ENCODE peak calls at places on chromosomes 3 and 15, in four cellular contexts. One of them, this sample, is unnamed.
A peak's percentile ranks its signal among the peaks of the same experiment; 100 is the strongest.

GRCh38 chr3:169846458-169847193 is 23.1 kb downstream of the LRRC31 start:
- DNase-seq in K562: no peak
- DNase-seq in HCT116: peak; percentile 8
- DNase-seq in GM12878: peak; percentile 46
- DNase-seq in this sample: peak; percentile 34

GRCh38 chr15:73922186-73923151 is 3.8 kb upstream of the LOXL1 start:
- DNase-seq in K562: no peak
- DNase-seq in HCT116: no peak
- DNase-seq in GM12878: no peak
- DNase-seq in this sample: peak; percentile 74

GRCh38 chr3:183266454-183266853 is 13.4 kb downstream of the B3GNT5 start:
- DNase-seq in GM12878: no peak
- DNase-seq in HCT116: no peak
- DNase-seq in K562: no peak
- DNase-seq in this sample: no peak

GRCh38 chr15:37375529-37375928 is 275.2 kb upstream of the MEIS2 start:
- DNase-seq in HCT116: no peak
- DNase-seq in K562: no peak
- DNase-seq in GM12878: no peak
- DNase-seq in this sample: no peak

GRCh38 chr15:61184431-61184830 is 44.7 kb downstream of the RORA start:
- DNase-seq in GM12878: no peak
- DNase-seq in HCT116: no peak
- DNase-seq in K562: no peak
- DNase-seq in this sample: no peak

GRCh38 chr3:78633626-78634025 is 1134.2 kb downstream of the ROBO1 start:
- DNase-seq in HCT116: no peak
- DNase-seq in K562: no peak
- DNase-seq in GM12878: no peak
- DNase-seq in this sample: no peak

GRCh38 chr15:64046347-64047153 is at the start of gene DAPK2:
- DNase-seq in K562: peak; percentile 96
- DNase-seq in GM12878: no peak
- DNase-seq in HCT116: peak; percentile 21
- DNase-seq in this sample: no peak

GRCh38 chr15:38853608-38854007 is 289.0 kb upstream of the RASGRP1 start:
- DNase-seq in K562: no peak
- DNase-seq in GM12878: no peak
- DNase-seq in HCT116: peak; percentile 24
- DNase-seq in this sample: peak; percentile 50

GRCh38 chr3:188169826-188170455 is 16.0 kb downstream of the LPP start:
- DNase-seq in GM12878: no peak
- DNase-seq in K562: no peak
- DNase-seq in HCT116: no peak
- DNase-seq in this sample: no peak

GRCh38 chr3:145333931-145334330 is 827.1 kb downstream of the PLOD2 start:
- DNase-seq in GM12878: no peak
- DNase-seq in K562: no peak
- DNase-seq in HCT116: no peak
- DNase-seq in this sample: no peak

GRCh38 chr3:180990494-180990893 is 958 bp upstream of the DNAJC19 start:
- DNase-seq in K562: no peak
- DNase-seq in GM12878: no peak
- DNase-seq in HCT116: no peak
- DNase-seq in this sample: no peak

GRCh38 chr3:141686477-141687280 is 51.4 kb upstream of the RNF7 start:
- DNase-seq in GM12878: no peak
- DNase-seq in HCT116: no peak
- DNase-seq in K562: peak; percentile 15
- DNase-seq in this sample: no peak

GRCh38 chr15:74027688-74028087 is 33.2 kb downstream of the PML start:
- DNase-seq in HCT116: no peak
- DNase-seq in GM12878: no peak
- DNase-seq in K562: no peak
- DNase-seq in this sample: no peak

GRCh38 chr3:71973337-71974030 is 188.5 kb upstream of the PROK2 start:
- DNase-seq in HCT116: no peak
- DNase-seq in GM12878: no peak
- DNase-seq in K562: no peak
- DNase-seq in this sample: no peak

GRCh38 chr3:161163297-161163696 is 57.8 kb upstream of the NMD3 start:
- DNase-seq in GM12878: no peak
- DNase-seq in HCT116: peak; percentile 79
- DNase-seq in K562: no peak
- DNase-seq in this sample: no peak

GRCh38 chr15:68733666-68734065 is 87.0 kb downstream of the ANP32A start:
- DNase-seq in K562: no peak
- DNase-seq in HCT116: no peak
- DNase-seq in GM12878: no peak
- DNase-seq in this sample: no peak

GRCh38 chr15:40289140-40289775 is 6.4 kb upstream of the ANKRD63 start:
- DNase-seq in HCT116: no peak
- DNase-seq in GM12878: no peak
- DNase-seq in K562: no peak
- DNase-seq in this sample: no peak

GRCh38 chr3:134359121-134360010 is 14.9 kb downstream of the AMOTL2 start:
- DNase-seq in K562: no peak
- DNase-seq in HCT116: no peak
- DNase-seq in GM12878: no peak
- DNase-seq in this sample: no peak

GRCh38 chr15:89115547-89115946 is 27.3 kb downstream of the ABHD2 start:
- DNase-seq in GM12878: no peak
- DNase-seq in K562: no peak
- DNase-seq in HCT116: no peak
- DNase-seq in this sample: no peak

GRCh38 chr3:113552851-113553250 is 20.5 kb downstream of the SIDT1 start:
- DNase-seq in HCT116: no peak
- DNase-seq in K562: no peak
- DNase-seq in GM12878: no peak
- DNase-seq in this sample: no peak

GRCh38 chr3:46946856-46947544 is 29.5 kb downstream of the CCDC12 start:
- DNase-seq in HCT116: no peak
- DNase-seq in GM12878: no peak
- DNase-seq in K562: peak; percentile 72
- DNase-seq in this sample: no peak

GRCh38 chr3:5411786-5412185 is 224.3 kb downstream of the EDEM1 start:
- DNase-seq in HCT116: no peak
- DNase-seq in GM12878: no peak
- DNase-seq in K562: no peak
- DNase-seq in this sample: no peak

GRCh38 chr3:156233875-156234274 is 113.5 kb downstream of the KCNAB1 start:
- DNase-seq in HCT116: no peak
- DNase-seq in K562: no peak
- DNase-seq in GM12878: no peak
- DNase-seq in this sample: no peak

GRCh38 chr3:115758076-115758763 is 134.9 kb downstream of the GAP43 start:
- DNase-seq in GM12878: no peak
- DNase-seq in HCT116: no peak
- DNase-seq in K562: no peak
- DNase-seq in this sample: no peak

GRCh38 chr3:32283304-32283703 is 44.8 kb downstream of the CMTM8 start:
- DNase-seq in HCT116: no peak
- DNase-seq in GM12878: no peak
- DNase-seq in K562: no peak
- DNase-seq in this sample: no peak

GRCh38 chr3:62035664-62036063 is 337.7 kb downstream of the FEZF2 start:
- DNase-seq in HCT116: no peak
- DNase-seq in K562: no peak
- DNase-seq in GM12878: no peak
- DNase-seq in this sample: no peak

GRCh38 chr3:62032738-62033137 is 340.6 kb downstream of the FEZF2 start:
- DNase-seq in GM12878: no peak
- DNase-seq in K562: no peak
- DNase-seq in HCT116: no peak
- DNase-seq in this sample: no peak

GRCh38 chr3:62041681-62042080 is 331.7 kb downstream of the FEZF2 start:
- DNase-seq in HCT116: no peak
- DNase-seq in GM12878: no peak
- DNase-seq in K562: no peak
- DNase-seq in this sample: no peak

GRCh38 chr3:62039584-62039983 is 333.8 kb downstream of the FEZF2 start:
- DNase-seq in GM12878: no peak
- DNase-seq in HCT116: no peak
- DNase-seq in K562: no peak
- DNase-seq in this sample: no peak

DNA sequence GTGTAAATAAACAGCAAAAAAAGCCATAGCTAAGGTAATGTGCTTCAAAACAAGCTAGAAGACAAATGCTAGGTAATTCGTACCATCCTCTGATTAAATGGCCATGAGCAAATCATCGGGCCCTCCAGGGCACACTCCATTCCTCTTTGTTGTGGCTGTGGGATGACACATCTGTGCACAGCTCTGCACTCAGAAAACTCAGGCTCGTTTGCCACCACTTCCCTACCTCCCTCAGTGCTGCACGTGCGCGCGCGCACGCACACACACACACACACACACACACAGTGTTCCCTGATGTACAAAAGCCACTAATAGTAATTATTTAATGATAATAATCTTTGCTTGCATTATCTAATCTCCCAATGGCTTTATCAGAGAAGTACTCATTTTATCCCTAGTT is 336.6 kb downstream of the FEZF2 start:
- DNase-seq in HCT116: no peak
- DNase-seq in K562: no peak
- DNase-seq in GM12878: no peak
- DNase-seq in this sample: no peak
- TF ChIP-seq EGR1 in HCT116: no peak
- TF ChIP-seq EGR1 in K562: no peak
- TF ChIP-seq EGR1 in GM12878: no peak
- TF ChIP-seq EGR1 in this sample: no peak

GRCh38 chr3:140288575-140288974 is 353.6 kb downstream of the CLSTN2 start:
- DNase-seq in HCT116: no peak
- DNase-seq in K562: no peak
- DNase-seq in GM12878: no peak
- DNase-seq in this sample: no peak

GRCh38 chr3:140292154-140292553 is 357.2 kb downstream of the CLSTN2 start:
- DNase-seq in K562: no peak
- DNase-seq in HCT116: no peak
- DNase-seq in GM12878: no peak
- DNase-seq in this sample: no peak

GRCh38 chr3:140294058-140294457 is 359.1 kb downstream of the CLSTN2 start:
- DNase-seq in HCT116: no peak
- DNase-seq in GM12878: no peak
- DNase-seq in K562: no peak
- DNase-seq in this sample: no peak

GRCh38 chr3:140290105-140290504 is 355.1 kb downstream of the CLSTN2 start:
- DNase-seq in HCT116: no peak
- DNase-seq in GM12878: no peak
- DNase-seq in K562: no peak
- DNase-seq in this sample: no peak

DNA sequence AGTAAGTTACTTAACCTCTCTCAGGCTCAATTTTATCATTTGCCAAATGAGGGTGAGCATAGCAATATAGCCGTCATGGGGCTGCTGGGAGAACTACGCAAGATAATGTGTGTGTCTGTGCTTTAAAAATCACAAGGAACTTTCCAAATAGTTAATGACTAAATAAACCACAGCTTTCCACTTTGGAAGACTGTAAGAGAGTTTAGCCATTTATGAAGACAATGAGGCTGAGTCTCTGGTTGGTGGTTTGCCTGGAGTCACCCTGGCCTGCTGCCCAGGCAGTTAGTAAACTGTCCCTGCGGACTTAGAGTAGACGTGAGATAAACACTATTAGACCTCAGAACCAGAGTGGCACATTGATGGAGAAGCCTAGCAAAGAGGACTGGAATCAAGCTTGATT is 357.7 kb downstream of the CLSTN2 start:
- DNase-seq in GM12878: no peak
- DNase-seq in K562: no peak
- DNase-seq in HCT116: no peak
- DNase-seq in this sample: no peak
- TF ChIP-seq EGR1 in GM12878: no peak
- TF ChIP-seq EGR1 in K562: no peak
- TF ChIP-seq EGR1 in HCT116: no peak
- TF ChIP-seq EGR1 in this sample: no peak

GRCh38 chr3:49120438-49121135 is at the start of gene USP19:
- DNase-seq in K562: peak; percentile 90
- DNase-seq in HCT116: peak; percentile 81
- DNase-seq in GM12878: peak; percentile 71
- DNase-seq in this sample: peak; percentile 84
- TF ChIP-seq EGR1 in K562: no peak
- TF ChIP-seq EGR1 in HCT116: no peak
- TF ChIP-seq EGR1 in GM12878: no peak
- TF ChIP-seq EGR1 in this sample: no peak

GRCh38 chr15:99704444-99704838 is 28.8 kb downstream of the LYSMD4 start:
- DNase-seq in K562: peak; percentile 59
- DNase-seq in GM12878: peak; percentile 79
- DNase-seq in HCT116: peak; percentile 78
- DNase-seq in this sample: no peak

GRCh38 chr15:99706557-99707303 is 26.5 kb downstream of the LYSMD4 start:
- DNase-seq in K562: no peak
- DNase-seq in HCT116: no peak
- DNase-seq in GM12878: no peak
- DNase-seq in this sample: no peak

GRCh38 chr15:99709243-99709986 is 23.8 kb downstream of the LYSMD4 start:
- DNase-seq in K562: no peak
- DNase-seq in GM12878: no peak
- DNase-seq in HCT116: no peak
- DNase-seq in this sample: no peak

GRCh38 chr15:99708563-99708962 is 24.7 kb downstream of the LYSMD4 start:
- DNase-seq in GM12878: no peak
- DNase-seq in K562: no peak
- DNase-seq in HCT116: peak; percentile 79
- DNase-seq in this sample: no peak

GRCh38 chr15:99707481-99708270 is 25.6 kb downstream of the LYSMD4 start:
- DNase-seq in K562: no peak
- DNase-seq in HCT116: no peak
- DNase-seq in GM12878: no peak
- DNase-seq in this sample: no peak
- TF ChIP-seq EGR1 in K562: no peak
- TF ChIP-seq EGR1 in HCT116: no peak
- TF ChIP-seq EGR1 in GM12878: no peak
- TF ChIP-seq EGR1 in this sample: no peak

DNA sequence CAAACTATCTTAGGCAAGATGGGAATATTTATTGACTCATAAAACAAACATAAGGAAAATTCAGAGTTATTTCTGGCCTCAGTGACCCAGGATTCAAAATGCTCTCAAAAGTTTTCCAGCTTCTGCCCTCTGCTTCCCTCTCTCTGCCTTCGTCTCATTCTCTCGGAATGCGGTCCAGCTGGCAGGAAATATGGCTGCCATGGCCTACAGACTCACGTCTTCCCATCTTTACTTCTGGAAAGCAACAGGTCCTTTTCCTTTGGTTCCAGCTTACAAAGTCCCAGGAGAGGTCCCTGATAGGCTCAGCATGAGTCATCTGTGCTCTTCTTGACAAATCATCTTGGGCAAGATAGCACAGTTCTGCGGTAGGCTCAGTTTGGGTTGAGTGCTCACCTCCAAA is 8.7 kb upstream of the ZNF774 start:
- DNase-seq in K562: peak; percentile 23
- DNase-seq in HCT116: no peak
- DNase-seq in GM12878: no peak
- DNase-seq in this sample: no peak
- TF ChIP-seq EGR1 in K562: no peak
- TF ChIP-seq EGR1 in HCT116: no peak
- TF ChIP-seq EGR1 in GM12878: no peak
- TF ChIP-seq EGR1 in this sample: no peak